ENCODE peak calls at places on chromosomes 5 and 9, in six cellular contexts. O, E, U, N, X and H are unnamed samples.

GRCh38 chr5:130278136-130278535 is 373.9 kb downstream of the CHSY3 start:
- DNase-seq in X (no peak), N (no peak), O (no peak), U (no peak), E (peak; percentile 40), H (no peak)

GRCh38 chr9:118929317-118929716 is 439.9 kb downstream of the BRINP1 start:
- DNase-seq in N (no peak), E (no peak), U (no peak), X (peak; percentile 52), O (peak; percentile 55), H (no peak)

GRCh38 chr5:149439899-149440655 is 61.0 kb upstream of the IL17B start:
- DNase-seq in O (peak; percentile 99), N (no peak), E (no peak), U (peak; percentile 59), X (no peak), H (no peak)

GRCh38 chr5:18238321-18238720 is 604.1 kb downstream of the TAF11L14 start:
- DNase-seq in X (no peak), E (no peak), N (no peak), U (no peak), O (peak; percentile 80), H (no peak)

GRCh38 chr5:61311056-61311455 is 21.0 kb upstream of the ZSWIM6 start:
- DNase-seq in E (no peak), O (no peak), X (no peak), U (no peak), N (no peak), H (no peak)

GRCh38 chr9:128203024-128203841 is at the start of gene DNM1:
- DNase-seq in X (no peak), O (peak; percentile 38), N (peak; percentile 76), U (peak; percentile 40), E (peak; percentile 70), H (no peak)

GRCh38 chr5:173626501-173626812 is 10.0 kb upstream of the BOD1 start:
- DNase-seq in N (no peak), X (no peak), O (no peak), E (no peak), U (no peak), H (no peak)

GRCh38 chr5:110053824-110054223 is 364.1 kb downstream of the MAN2A1 start:
- DNase-seq in X (no peak), N (no peak), O (no peak), U (no peak), E (no peak), H (no peak)

GRCh38 chr9:14618851-14619250 is 74.4 kb downstream of the ZDHHC21 start:
- DNase-seq in U (no peak), O (no peak), E (no peak), X (no peak), N (no peak), H (no peak)

GRCh38 chr5:133460172-133460758 is 152.1 kb downstream of the FSTL4 start:
- DNase-seq in E (no peak), X (no peak), U (no peak), O (peak; percentile 20), N (peak; percentile 17), H (no peak)

GRCh38 chr5:39624268-39624886 is 199.6 kb upstream of the DAB2 start:
- DNase-seq in N (no peak), E (no peak), O (peak; percentile 83), X (no peak), U (no peak), H (no peak)

GRCh38 chr5:156741516-156741915 is 108.6 kb upstream of the PPP1R2B start:
- DNase-seq in O (no peak), N (no peak), X (no peak), U (no peak), E (no peak), H (no peak)

GRCh38 chr5:106418196-106418595 is 1252.5 kb downstream of the EFNA5 start:
- DNase-seq in U (no peak), E (no peak), X (no peak), O (no peak), N (no peak), H (no peak)

GRCh38 chr5:132260714-132261615 is 3.5 kb downstream of the PDLIM4 start:
- DNase-seq in X (peak; percentile 46), E (no peak), U (no peak), N (no peak), O (peak; percentile 95), H (peak; percentile 41)

GRCh38 chr9:132582786-132583583 is 579 bp downstream of the BARHL1 start:
- DNase-seq in U (no peak), O (no peak), X (no peak), N (no peak), E (peak; percentile 42), H (no peak)

GRCh38 chr9:136512651-136513066 is 29.8 kb upstream of the SEC16A start:
- DNase-seq in O (no peak), X (no peak), N (no peak), U (no peak), E (no peak), H (no peak)

GRCh38 chr9:133476036-133476435 is 2.9 kb downstream of the SLC2A6 start:
- DNase-seq in E (no peak), N (no peak), U (no peak), O (no peak), X (no peak), H (no peak)

GRCh38 chr9:99134893-99135341 is 30.0 kb downstream of the TGFBR1 start:
- DNase-seq in X (peak; percentile 31), E (no peak), U (no peak), N (peak; percentile 55), O (peak; percentile 50), H (no peak)

GRCh38 chr5:175235251-175235963 is 208.6 kb downstream of the DRD1 start:
- DNase-seq in O (no peak), E (no peak), U (no peak), X (no peak), N (no peak), H (no peak)

GRCh38 chr9:107767711-107768110 is 278.1 kb upstream of the KLF4 start:
- DNase-seq in O (no peak), X (no peak), N (no peak), U (no peak), E (no peak), H (no peak)

GRCh38 chr9:125387861-125388524 is 126.4 kb downstream of the GAPVD1 start:
- DNase-seq in O (no peak), U (no peak), E (no peak), X (no peak), N (no peak), H (no peak)

GRCh38 chr9:4596165-4596922 is 65.8 kb upstream of the PLPP6 start:
- DNase-seq in X (no peak), O (no peak), E (peak; percentile 82), N (peak; percentile 7), U (no peak), H (no peak)

GRCh38 chr5:169874626-169875025 is 105.7 kb downstream of the INSYN2B start:
- DNase-seq in N (no peak), E (no peak), O (no peak), U (no peak), X (no peak), H (no peak)

GRCh38 chr5:107486489-107486888 is 184.2 kb downstream of the EFNA5 start:
- DNase-seq in X (no peak), U (no peak), O (peak; percentile 92), N (peak; percentile 32), E (no peak), H (peak; percentile 59)

DNA sequence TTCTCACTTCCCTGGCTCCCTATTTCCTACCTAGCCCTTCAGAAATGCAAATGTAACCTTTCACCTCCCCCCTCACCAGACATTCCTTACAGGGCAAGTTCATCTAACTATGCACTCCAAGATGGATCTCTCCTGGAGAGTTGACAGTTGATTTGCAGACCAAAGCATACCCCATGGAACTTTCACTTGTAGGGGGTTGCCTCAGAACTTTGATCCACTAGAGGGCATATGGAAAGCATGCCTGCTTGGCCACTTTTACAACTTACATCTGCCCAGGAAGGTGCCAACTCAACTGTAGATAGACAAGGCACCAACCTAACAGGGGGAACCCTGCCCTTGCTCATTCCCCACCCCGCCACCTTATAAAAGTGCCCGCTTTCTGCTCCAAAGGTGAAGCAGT is 187.8 kb downstream of the NXNL2 start:
- DNase-seq in N (no peak), U (no peak), O (peak; percentile 37), E (no peak), X (no peak), H (no peak)
- TF ChIP-seq CTCF in N (peak; percentile 16), U (no peak), O (peak; percentile 33), E (no peak), X (peak; percentile 24), H (peak; percentile 18)

GRCh38 chr5:180803181-180804128 is 849 bp upstream of the MGAT1 start:
- DNase-seq in O (peak; percentile 86), U (peak; percentile 85), X (no peak), E (peak; percentile 86), N (peak; percentile 91), H (peak; percentile 94)
- TF ChIP-seq CTCF in O (no peak), U (no peak), X (no peak), E (no peak), N (peak; percentile 33), H (no peak)

DNA sequence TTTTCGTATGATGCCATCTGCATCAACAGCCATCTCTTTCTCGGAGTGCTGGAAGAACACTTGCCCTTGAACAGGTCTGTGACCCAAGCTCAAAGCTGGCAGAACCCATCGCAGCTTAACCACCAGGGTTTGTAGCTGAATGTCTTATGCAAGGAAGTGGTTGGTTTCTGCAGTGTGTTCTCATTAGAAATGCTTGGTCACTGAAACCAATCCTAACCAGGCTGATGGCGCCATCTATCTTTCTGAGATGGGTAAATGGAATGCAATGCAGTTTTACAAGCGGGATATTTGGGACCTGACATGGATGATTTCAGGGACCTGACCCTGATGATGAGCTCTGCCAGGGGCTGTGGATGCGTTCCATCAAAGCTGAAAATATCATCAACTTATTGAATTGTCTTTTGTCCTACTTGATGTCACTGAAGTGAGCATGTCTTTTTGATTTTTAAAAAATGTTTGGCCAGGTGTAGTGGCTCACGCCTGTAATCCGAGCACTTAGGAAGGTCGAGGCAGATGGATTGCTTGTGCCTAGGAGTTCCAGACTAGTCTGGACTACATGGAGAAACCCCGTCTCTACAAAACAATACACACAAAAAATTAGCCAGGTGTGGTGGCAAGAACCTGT is 28.7 kb downstream of the DMRT3 start:
- DNase-seq in U (no peak), X (no peak), O (peak; percentile 61), N (peak; percentile 34), E (no peak), H (peak; percentile 60)
- TF ChIP-seq CTCF in U (no peak), X (peak; percentile 66), O (peak; percentile 54), N (peak; percentile 78), E (peak; percentile 47), H (peak; percentile 72)

GRCh38 chr9:112003538-112003937 is 106.9 kb downstream of the UGCG start:
- DNase-seq in E (no peak), X (no peak), U (no peak), O (no peak), N (no peak), H (no peak)

GRCh38 chr9:112002131-112002846 is 105.7 kb downstream of the UGCG start:
- DNase-seq in N (no peak), X (no peak), U (no peak), O (no peak), E (no peak), H (no peak)

GRCh38 chr9:112002847-112003457 is 106.3 kb downstream of the UGCG start:
- DNase-seq in X (no peak), O (no peak), E (no peak), N (no peak), U (no peak), H (no peak)

GRCh38 chr9:111999319-111999718 is 102.7 kb downstream of the UGCG start:
- DNase-seq in U (no peak), E (no peak), N (no peak), O (no peak), X (no peak), H (no peak)

DNA sequence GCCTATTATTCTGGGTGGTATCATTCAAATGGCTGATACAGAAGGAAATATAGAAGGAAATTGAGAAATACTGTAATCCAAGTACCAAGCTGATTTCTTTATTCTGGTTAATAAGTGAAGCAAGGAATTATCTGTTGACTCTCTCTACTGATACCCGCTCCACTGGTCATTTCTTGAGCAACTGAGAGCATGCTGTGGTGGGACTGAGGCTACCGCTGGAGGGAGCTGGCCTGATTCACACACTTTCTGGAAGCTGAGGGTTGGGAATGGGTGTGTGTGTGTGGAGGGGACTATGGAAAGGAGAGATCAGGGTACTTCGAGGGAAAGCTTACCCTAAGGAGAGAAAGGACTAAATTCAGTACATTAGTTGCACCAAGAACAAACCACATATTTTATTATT is 104.1 kb downstream of the UGCG start:
- DNase-seq in N (no peak), U (no peak), E (no peak), X (no peak), O (no peak), H (no peak)
- TF ChIP-seq CTCF in N (no peak), U (no peak), E (no peak), X (peak; percentile 3), O (no peak), H (no peak)